ENCODE peak calls at places on chromosomes 2 and 18, in seven cellular contexts. One of them, this sample, is unnamed.

GRCh38 chr2:84946204-84947009 is 24.6 kb upstream of the KCMF1 start:
- DNase-seq in WTC11: no peak
- DNase-seq in naive thymus-derived CD8-positive, alpha-beta T cell: peak
- DNase-seq in activated CD4-positive, alpha-beta T cell treated with anti-CD3 and anti-CD28 coated beads, Interleukin-2, amount 50 U/mL, for 48 hours: peak
- DNase-seq in psoas muscle: no peak
- DNase-seq in fibroblast of the aortic adventitia: peak
- DNase-seq in NCI-H82: no peak
- DNase-seq in this sample: peak

GRCh38 chr2:166180951-166181812 is 53.4 kb upstream of the SCN1A start:
- DNase-seq in WTC11: peak
- DNase-seq in naive thymus-derived CD8-positive, alpha-beta T cell: no peak
- DNase-seq in activated CD4-positive, alpha-beta T cell treated with anti-CD3 and anti-CD28 coated beads, Interleukin-2, amount 50 U/mL, for 48 hours: peak
- DNase-seq in psoas muscle: no peak
- DNase-seq in fibroblast of the aortic adventitia: peak
- DNase-seq in NCI-H82: peak
- DNase-seq in this sample: peak

GRCh38 chr2:134173338-134174016 is 80.4 kb upstream of the MGAT5 start:
- DNase-seq in WTC11: no peak
- DNase-seq in naive thymus-derived CD8-positive, alpha-beta T cell: no peak
- DNase-seq in activated CD4-positive, alpha-beta T cell treated with anti-CD3 and anti-CD28 coated beads, Interleukin-2, amount 50 U/mL, for 48 hours: no peak
- DNase-seq in psoas muscle: no peak
- DNase-seq in fibroblast of the aortic adventitia: no peak
- DNase-seq in NCI-H82: peak
- DNase-seq in this sample: no peak

GRCh38 chr2:18831916-18832510 is 242.6 kb upstream of the NT5C1B start:
- DNase-seq in WTC11: no peak
- DNase-seq in naive thymus-derived CD8-positive, alpha-beta T cell: no peak
- DNase-seq in activated CD4-positive, alpha-beta T cell treated with anti-CD3 and anti-CD28 coated beads, Interleukin-2, amount 50 U/mL, for 48 hours: no peak
- DNase-seq in psoas muscle: no peak
- DNase-seq in fibroblast of the aortic adventitia: peak
- DNase-seq in NCI-H82: no peak
- DNase-seq in this sample: peak

GRCh38 chr18:61992923-61993322 is 100.1 kb upstream of the RNF152 start:
- DNase-seq in WTC11: no peak
- DNase-seq in naive thymus-derived CD8-positive, alpha-beta T cell: no peak
- DNase-seq in activated CD4-positive, alpha-beta T cell treated with anti-CD3 and anti-CD28 coated beads, Interleukin-2, amount 50 U/mL, for 48 hours: no peak
- DNase-seq in psoas muscle: no peak
- DNase-seq in fibroblast of the aortic adventitia: peak
- DNase-seq in NCI-H82: no peak
- DNase-seq in this sample: peak

GRCh38 chr2:196290149-196290548 is 118.8 kb upstream of the STK17B start:
- DNase-seq in WTC11: no peak
- DNase-seq in naive thymus-derived CD8-positive, alpha-beta T cell: no peak
- DNase-seq in activated CD4-positive, alpha-beta T cell treated with anti-CD3 and anti-CD28 coated beads, Interleukin-2, amount 50 U/mL, for 48 hours: no peak
- DNase-seq in psoas muscle: no peak
- DNase-seq in fibroblast of the aortic adventitia: no peak
- DNase-seq in NCI-H82: peak
- DNase-seq in this sample: no peak

GRCh38 chr2:200773083-200773482 is 38.6 kb upstream of the BZW1 start:
- DNase-seq in WTC11: no peak
- DNase-seq in naive thymus-derived CD8-positive, alpha-beta T cell: no peak
- DNase-seq in activated CD4-positive, alpha-beta T cell treated with anti-CD3 and anti-CD28 coated beads, Interleukin-2, amount 50 U/mL, for 48 hours: no peak
- DNase-seq in psoas muscle: no peak
- DNase-seq in fibroblast of the aortic adventitia: no peak
- DNase-seq in NCI-H82: no peak
- DNase-seq in this sample: no peak

GRCh38 chr2:28716265-28716865 is 35.3 kb upstream of the PPP1CB start:
- DNase-seq in WTC11: no peak
- DNase-seq in naive thymus-derived CD8-positive, alpha-beta T cell: no peak
- DNase-seq in activated CD4-positive, alpha-beta T cell treated with anti-CD3 and anti-CD28 coated beads, Interleukin-2, amount 50 U/mL, for 48 hours: no peak
- DNase-seq in psoas muscle: peak
- DNase-seq in fibroblast of the aortic adventitia: peak
- DNase-seq in NCI-H82: peak
- DNase-seq in this sample: peak

GRCh38 chr2:20599001-20599600 is 51.8 kb downstream of the HS1BP3 start:
- DNase-seq in WTC11: no peak
- DNase-seq in naive thymus-derived CD8-positive, alpha-beta T cell: no peak
- DNase-seq in activated CD4-positive, alpha-beta T cell treated with anti-CD3 and anti-CD28 coated beads, Interleukin-2, amount 50 U/mL, for 48 hours: no peak
- DNase-seq in psoas muscle: peak
- DNase-seq in fibroblast of the aortic adventitia: no peak
- DNase-seq in NCI-H82: no peak
- DNase-seq in this sample: peak